ENCODE peak calls at places on chromosomes 7 and 10, in five cellular contexts. One of them, this sample, is unnamed.
A peak's percentile ranks its signal among the peaks of the same experiment; 100 is the strongest.

GRCh38 chr7:46649896-46650295 is 728.8 kb upstream of the IGFBP3 start:
- DNase-seq in left ventricle myocardium inferior: no peak
- DNase-seq in CD4-positive, alpha-beta memory T cell: no peak
- DNase-seq in colonic mucosa: no peak
- DNase-seq in right cardiac atrium: no peak
- DNase-seq in this sample: no peak

GRCh38 chr7:100080895-100081534 is 508 bp downstream of the ZNF3 start:
- DNase-seq in left ventricle myocardium inferior: no peak
- DNase-seq in CD4-positive, alpha-beta memory T cell: no peak
- DNase-seq in colonic mucosa: no peak
- DNase-seq in right cardiac atrium: no peak
- DNase-seq in this sample: no peak

GRCh38 chr10:329361-330099 is 194.3 kb downstream of the ZMYND11 start:
- DNase-seq in left ventricle myocardium inferior: peak; percentile 79
- DNase-seq in CD4-positive, alpha-beta memory T cell: no peak
- DNase-seq in colonic mucosa: peak; percentile 94
- DNase-seq in right cardiac atrium: peak; percentile 88
- DNase-seq in this sample: peak; percentile 12

GRCh38 chr7:42661312-42661711 is 250.6 kb downstream of the C7orf25 start:
- DNase-seq in left ventricle myocardium inferior: no peak
- DNase-seq in CD4-positive, alpha-beta memory T cell: no peak
- DNase-seq in colonic mucosa: no peak
- DNase-seq in right cardiac atrium: no peak
- DNase-seq in this sample: no peak

GRCh38 chr7:44607141-44608068 is 978 bp downstream of the OGDH start:
- DNase-seq in left ventricle myocardium inferior: no peak
- DNase-seq in CD4-positive, alpha-beta memory T cell: no peak
- DNase-seq in colonic mucosa: no peak
- DNase-seq in right cardiac atrium: no peak
- DNase-seq in this sample: no peak

GRCh38 chr7:99195867-99196266 is 12.0 kb downstream of the KPNA7 start:
- DNase-seq in left ventricle myocardium inferior: no peak
- DNase-seq in CD4-positive, alpha-beta memory T cell: no peak
- DNase-seq in colonic mucosa: no peak
- DNase-seq in right cardiac atrium: no peak
- DNase-seq in this sample: no peak

GRCh38 chr10:69392481-69393000 is 24.2 kb downstream of the TACR2 start:
- DNase-seq in left ventricle myocardium inferior: peak; percentile 86
- DNase-seq in CD4-positive, alpha-beta memory T cell: peak; percentile 80
- DNase-seq in colonic mucosa: peak; percentile 89
- DNase-seq in right cardiac atrium: peak; percentile 93
- DNase-seq in this sample: peak; percentile 81

GRCh38 chr7:2732959-2733584 is 45.1 kb downstream of the AMZ1 start:
- DNase-seq in left ventricle myocardium inferior: peak; percentile 75
- DNase-seq in CD4-positive, alpha-beta memory T cell: no peak
- DNase-seq in colonic mucosa: peak; percentile 46
- DNase-seq in right cardiac atrium: peak; percentile 86
- DNase-seq in this sample: no peak

GRCh38 chr7:124762611-124763143 is 2.9 kb downstream of the GPR37 start:
- DNase-seq in left ventricle myocardium inferior: no peak
- DNase-seq in CD4-positive, alpha-beta memory T cell: no peak
- DNase-seq in colonic mucosa: peak; percentile 66
- DNase-seq in right cardiac atrium: peak; percentile 9
- DNase-seq in this sample: no peak

GRCh38 chr7:925601-926000 is 28.9 kb downstream of the ADAP1 start:
- DNase-seq in left ventricle myocardium inferior: peak; percentile 22
- DNase-seq in CD4-positive, alpha-beta memory T cell: no peak
- DNase-seq in colonic mucosa: peak; percentile 85
- DNase-seq in right cardiac atrium: peak; percentile 80
- DNase-seq in this sample: no peak

GRCh38 chr7:123714296-123715080 is 34.3 kb downstream of the WASL start:
- DNase-seq in left ventricle myocardium inferior: no peak
- DNase-seq in CD4-positive, alpha-beta memory T cell: no peak
- DNase-seq in colonic mucosa: no peak
- DNase-seq in right cardiac atrium: no peak
- DNase-seq in this sample: no peak

GRCh38 chr10:104284783-104285182 is 15.8 kb downstream of the GSTO2 start:
- DNase-seq in left ventricle myocardium inferior: no peak
- DNase-seq in CD4-positive, alpha-beta memory T cell: no peak
- DNase-seq in colonic mucosa: no peak
- DNase-seq in right cardiac atrium: no peak
- DNase-seq in this sample: no peak

GRCh38 chr7:66043681-66044497 is 31.7 kb upstream of the ASL start:
- DNase-seq in left ventricle myocardium inferior: peak; percentile 51
- DNase-seq in CD4-positive, alpha-beta memory T cell: no peak
- DNase-seq in colonic mucosa: peak; percentile 65
- DNase-seq in right cardiac atrium: peak; percentile 81
- DNase-seq in this sample: no peak

GRCh38 chr10:34313353-34313752 is 501.7 kb downstream of the PARD3 start:
- DNase-seq in left ventricle myocardium inferior: no peak
- DNase-seq in CD4-positive, alpha-beta memory T cell: no peak
- DNase-seq in colonic mucosa: no peak
- DNase-seq in right cardiac atrium: no peak
- DNase-seq in this sample: no peak

GRCh38 chr7:78081888-78082287 is 283.3 kb downstream of the PHTF2 start:
- DNase-seq in left ventricle myocardium inferior: no peak
- DNase-seq in CD4-positive, alpha-beta memory T cell: no peak
- DNase-seq in colonic mucosa: no peak
- DNase-seq in right cardiac atrium: no peak
- DNase-seq in this sample: no peak

GRCh38 chr10:15433850-15434537 is 62.9 kb upstream of the FAM171A1 start:
- DNase-seq in left ventricle myocardium inferior: no peak
- DNase-seq in CD4-positive, alpha-beta memory T cell: peak; percentile 54
- DNase-seq in colonic mucosa: peak; percentile 47
- DNase-seq in right cardiac atrium: no peak
- DNase-seq in this sample: peak; percentile 60
- H3K4me3 ChIP-seq in left ventricle myocardium inferior: peak overlapping the region; percentile 57
- H3K4me3 ChIP-seq in CD4-positive, alpha-beta memory T cell: no peak overlapping the region
- H3K4me3 ChIP-seq in colonic mucosa: no peak overlapping the region
- H3K4me3 ChIP-seq in right cardiac atrium: peak overlapping the region; percentile 40
- H3K4me3 ChIP-seq in this sample: peak overlapping the region; percentile 6

DNA sequence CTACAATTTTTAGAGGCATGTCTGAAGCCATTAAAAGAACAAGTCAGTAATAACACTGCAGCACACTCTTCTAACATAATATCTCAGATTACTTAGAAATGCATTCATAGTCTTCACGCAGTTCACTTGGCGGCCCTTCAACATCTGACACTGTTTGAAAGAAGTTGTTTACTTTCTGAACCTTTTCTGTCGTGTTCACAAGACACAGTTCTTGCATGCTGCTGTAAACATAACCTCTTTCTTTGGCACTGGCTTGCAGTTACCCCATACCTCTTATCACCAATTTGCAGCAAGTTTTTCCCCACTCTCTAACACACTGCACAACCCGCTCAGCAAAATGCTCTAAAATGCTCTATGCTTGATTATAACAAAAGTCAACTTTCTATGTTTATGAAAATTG is 12.0 kb downstream of the PIP4K2A start:
- DNase-seq in left ventricle myocardium inferior: no peak
- DNase-seq in CD4-positive, alpha-beta memory T cell: no peak
- DNase-seq in colonic mucosa: no peak
- DNase-seq in right cardiac atrium: no peak
- DNase-seq in this sample: no peak
- H3K4me1 ChIP-seq in left ventricle myocardium inferior: peaks cover 27% of the 10 kb centered on the region
- H3K4me1 ChIP-seq in CD4-positive, alpha-beta memory T cell: peaks cover 100% of the 10 kb centered on the region
- H3K4me1 ChIP-seq in colonic mucosa: no peaks in the 10 kb centered on the region
- H3K4me1 ChIP-seq in right cardiac atrium: peaks cover 5% of the 10 kb centered on the region
- H3K4me1 ChIP-seq in this sample: peaks cover 11% of the 10 kb centered on the region

GRCh38 chr7:27215356-27215755 is 15.5 kb upstream of the HOXA13 start:
- DNase-seq in left ventricle myocardium inferior: no peak
- DNase-seq in CD4-positive, alpha-beta memory T cell: no peak
- DNase-seq in colonic mucosa: no peak
- DNase-seq in right cardiac atrium: no peak
- DNase-seq in this sample: no peak
- H3K27me3 ChIP-seq in left ventricle myocardium inferior: peaks cover 100% of the 10 kb centered on the region
- H3K27me3 ChIP-seq in CD4-positive, alpha-beta memory T cell: peaks cover 32% of the 10 kb centered on the region
- H3K27me3 ChIP-seq in colonic mucosa: peaks cover 12% of the 10 kb centered on the region
- H3K27me3 ChIP-seq in right cardiac atrium: peaks cover 6% of the 10 kb centered on the region
- H3K27me3 ChIP-seq in this sample: no peaks in the 10 kb centered on the region

GRCh38 chr10:30818010-30818660 is 188.6 kb upstream of the LYZL2 start:
- DNase-seq in left ventricle myocardium inferior: peak; percentile 71
- DNase-seq in CD4-positive, alpha-beta memory T cell: no peak
- DNase-seq in colonic mucosa: no peak
- DNase-seq in right cardiac atrium: peak; percentile 91
- DNase-seq in this sample: no peak
- H3K4me3 ChIP-seq in left ventricle myocardium inferior: peak overlapping the region; percentile 52
- H3K4me3 ChIP-seq in CD4-positive, alpha-beta memory T cell: no peak overlapping the region
- H3K4me3 ChIP-seq in colonic mucosa: no peak overlapping the region
- H3K4me3 ChIP-seq in right cardiac atrium: no peak overlapping the region
- H3K4me3 ChIP-seq in this sample: no peak overlapping the region

GRCh38 chr7:140451716-140452115 is 27.6 kb downstream of the MKRN1 start:
- DNase-seq in left ventricle myocardium inferior: no peak
- DNase-seq in CD4-positive, alpha-beta memory T cell: no peak
- DNase-seq in colonic mucosa: no peak
- DNase-seq in right cardiac atrium: no peak
- DNase-seq in this sample: no peak

GRCh38 chr7:140453273-140453672 is 26.0 kb downstream of the MKRN1 start:
- DNase-seq in left ventricle myocardium inferior: no peak
- DNase-seq in CD4-positive, alpha-beta memory T cell: no peak
- DNase-seq in colonic mucosa: no peak
- DNase-seq in right cardiac atrium: no peak
- DNase-seq in this sample: no peak

GRCh38 chr7:140446467-140446866 is 32.8 kb downstream of the MKRN1 start:
- DNase-seq in left ventricle myocardium inferior: no peak
- DNase-seq in CD4-positive, alpha-beta memory T cell: no peak
- DNase-seq in colonic mucosa: no peak
- DNase-seq in right cardiac atrium: no peak
- DNase-seq in this sample: no peak

GRCh38 chr7:140448781-140449180 is 30.5 kb downstream of the MKRN1 start:
- DNase-seq in left ventricle myocardium inferior: no peak
- DNase-seq in CD4-positive, alpha-beta memory T cell: no peak
- DNase-seq in colonic mucosa: no peak
- DNase-seq in right cardiac atrium: no peak
- DNase-seq in this sample: no peak

GRCh38 chr7:140447841-140448240 is 31.5 kb downstream of the MKRN1 start:
- DNase-seq in left ventricle myocardium inferior: no peak
- DNase-seq in CD4-positive, alpha-beta memory T cell: no peak
- DNase-seq in colonic mucosa: no peak
- DNase-seq in right cardiac atrium: no peak
- DNase-seq in this sample: no peak
- H3K4me1 ChIP-seq in left ventricle myocardium inferior: peaks cover 12% of the 10 kb centered on the region
- H3K4me1 ChIP-seq in CD4-positive, alpha-beta memory T cell: peaks cover 18% of the 10 kb centered on the region
- H3K4me1 ChIP-seq in colonic mucosa: no peaks in the 10 kb centered on the region
- H3K4me1 ChIP-seq in right cardiac atrium: no peaks in the 10 kb centered on the region
- H3K4me1 ChIP-seq in this sample: no peaks in the 10 kb centered on the region

GRCh38 chr10:76010703-76011102 is 579.3 kb downstream of the LRMDA start:
- DNase-seq in left ventricle myocardium inferior: no peak
- DNase-seq in CD4-positive, alpha-beta memory T cell: no peak
- DNase-seq in colonic mucosa: no peak
- DNase-seq in right cardiac atrium: no peak
- DNase-seq in this sample: no peak

GRCh38 chr10:76017733-76018433 is 586.5 kb downstream of the LRMDA start:
- DNase-seq in left ventricle myocardium inferior: no peak
- DNase-seq in CD4-positive, alpha-beta memory T cell: no peak
- DNase-seq in colonic mucosa: no peak
- DNase-seq in right cardiac atrium: no peak
- DNase-seq in this sample: no peak

GRCh38 chr10:76017026-76017732 is 585.8 kb downstream of the LRMDA start:
- DNase-seq in left ventricle myocardium inferior: no peak
- DNase-seq in CD4-positive, alpha-beta memory T cell: no peak
- DNase-seq in colonic mucosa: no peak
- DNase-seq in right cardiac atrium: no peak
- DNase-seq in this sample: no peak

GRCh38 chr10:76012928-76013327 is 581.5 kb downstream of the LRMDA start:
- DNase-seq in left ventricle myocardium inferior: no peak
- DNase-seq in CD4-positive, alpha-beta memory T cell: no peak
- DNase-seq in colonic mucosa: no peak
- DNase-seq in right cardiac atrium: no peak
- DNase-seq in this sample: peak; percentile 12

DNA sequence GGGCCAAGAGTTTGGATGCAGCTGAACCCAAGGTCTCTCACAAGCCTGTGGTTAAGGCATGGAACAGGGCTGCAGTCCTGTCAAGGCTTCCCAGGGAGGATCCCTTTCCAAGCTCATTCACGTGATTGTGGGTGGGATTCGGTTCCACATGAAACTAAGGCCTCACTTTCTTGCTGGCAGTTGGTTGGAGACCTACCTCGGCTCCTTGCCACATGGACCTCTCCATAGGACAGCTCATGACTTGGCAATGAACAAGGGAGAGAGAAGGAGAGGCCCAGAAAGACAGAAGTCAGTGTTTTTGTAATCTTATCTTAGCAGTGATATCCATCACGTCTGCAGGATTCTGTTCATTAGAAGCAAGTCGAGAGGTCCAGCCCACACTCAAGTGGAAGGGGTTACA is 583.8 kb downstream of the LRMDA start:
- DNase-seq in left ventricle myocardium inferior: no peak
- DNase-seq in CD4-positive, alpha-beta memory T cell: no peak
- DNase-seq in colonic mucosa: no peak
- DNase-seq in right cardiac atrium: no peak
- DNase-seq in this sample: no peak
- H3K27me3 ChIP-seq in left ventricle myocardium inferior: no peaks in the 10 kb centered on the region
- H3K27me3 ChIP-seq in CD4-positive, alpha-beta memory T cell: no peaks in the 10 kb centered on the region
- H3K27me3 ChIP-seq in colonic mucosa: no peaks in the 10 kb centered on the region
- H3K27me3 ChIP-seq in right cardiac atrium: no peaks in the 10 kb centered on the region
- H3K27me3 ChIP-seq in this sample: no peaks in the 10 kb centered on the region

GRCh38 chr10:110260746-110261477 is 43.8 kb downstream of the SMNDC1 start:
- DNase-seq in left ventricle myocardium inferior: no peak
- DNase-seq in CD4-positive, alpha-beta memory T cell: no peak
- DNase-seq in colonic mucosa: no peak
- DNase-seq in right cardiac atrium: no peak
- DNase-seq in this sample: no peak

GRCh38 chr10:110259317-110259716 is 45.4 kb downstream of the SMNDC1 start:
- DNase-seq in left ventricle myocardium inferior: no peak
- DNase-seq in CD4-positive, alpha-beta memory T cell: no peak
- DNase-seq in colonic mucosa: no peak
- DNase-seq in right cardiac atrium: no peak
- DNase-seq in this sample: no peak

GRCh38 chr10:110265573-110266193 is 39.0 kb downstream of the SMNDC1 start:
- DNase-seq in left ventricle myocardium inferior: no peak
- DNase-seq in CD4-positive, alpha-beta memory T cell: no peak
- DNase-seq in colonic mucosa: no peak
- DNase-seq in right cardiac atrium: no peak
- DNase-seq in this sample: no peak

GRCh38 chr10:110267246-110267645 is 37.5 kb downstream of the SMNDC1 start:
- DNase-seq in left ventricle myocardium inferior: no peak
- DNase-seq in CD4-positive, alpha-beta memory T cell: no peak
- DNase-seq in colonic mucosa: no peak
- DNase-seq in right cardiac atrium: no peak
- DNase-seq in this sample: no peak

DNA sequence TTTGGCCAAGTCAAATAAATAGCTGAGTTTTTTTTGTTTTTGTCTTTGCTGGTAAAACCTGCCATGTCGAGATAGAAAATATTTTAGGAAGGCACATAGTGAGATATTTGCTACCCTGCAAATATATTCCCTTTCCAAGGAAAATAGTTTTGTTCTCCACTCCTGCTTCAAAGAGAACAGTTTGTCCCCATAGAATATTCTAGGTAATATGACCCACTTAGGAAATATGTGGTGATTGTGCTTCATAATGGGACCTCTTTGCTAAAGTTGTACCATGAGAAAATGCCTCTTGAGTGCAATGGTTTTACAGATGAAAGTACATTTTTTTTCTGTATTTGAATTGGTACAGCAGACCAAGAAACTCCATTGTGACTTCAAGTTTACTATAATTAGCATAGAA is 41.6 kb downstream of the SMNDC1 start:
- DNase-seq in left ventricle myocardium inferior: no peak
- DNase-seq in CD4-positive, alpha-beta memory T cell: no peak
- DNase-seq in colonic mucosa: no peak
- DNase-seq in right cardiac atrium: no peak
- DNase-seq in this sample: no peak
- H3K4me3 ChIP-seq in left ventricle myocardium inferior: no peak overlapping the region
- H3K4me3 ChIP-seq in CD4-positive, alpha-beta memory T cell: no peak overlapping the region
- H3K4me3 ChIP-seq in colonic mucosa: no peak overlapping the region
- H3K4me3 ChIP-seq in right cardiac atrium: no peak overlapping the region
- H3K4me3 ChIP-seq in this sample: no peak overlapping the region

This sample was measured in HAP-1.